ENCODE peak calls at places on chromosome 3, in four cellular contexts. V, Z, G and T are unnamed samples.

GRCh38 chr3:151084893-151085226 is 604 bp upstream of the MED12L start:
- DNase-seq in V (no peak), Z (no peak), G (no peak), T (no peak)

GRCh38 chr3:172201990-172202318 is 162.6 kb downstream of the FNDC3B start:
- DNase-seq in V (no peak), Z (no peak), G (no peak), T (no peak)

GRCh38 chr3:122966045-122966444 is 61.5 kb downstream of the SEMA5B start:
- DNase-seq in V (no peak), Z (no peak), G (no peak), T (no peak)

GRCh38 chr3:72141264-72141663 is 356.3 kb upstream of the PROK2 start:
- DNase-seq in V (no peak), Z (no peak), G (no peak), T (no peak)

GRCh38 chr3:192957441-192957951 is 39.8 kb upstream of the MB21D2 start:
- DNase-seq in V (no peak), Z (peak), G (no peak), T (peak)

GRCh38 chr3:66317750-66318366 is 97.1 kb downstream of the SLC25A26 start:
- DNase-seq in V (no peak), Z (no peak), G (no peak), T (no peak)

GRCh38 chr3:81650187-81650586 is 111.3 kb downstream of the GBE1 start:
- DNase-seq in V (no peak), Z (no peak), G (no peak), T (no peak)

GRCh38 chr3:19543212-19543841 is 390.7 kb downstream of the EFHB start:
- DNase-seq in V (no peak), Z (no peak), G (no peak), T (no peak)

GRCh38 chr3:12195231-12195630 is 36.5 kb upstream of the TIMP4 start:
- DNase-seq in V (no peak), Z (no peak), G (no peak), T (no peak)

GRCh38 chr3:190492966-190493365 is 20.9 kb upstream of the IL1RAP start:
- DNase-seq in V (no peak), Z (no peak), G (no peak), T (no peak)

GRCh38 chr3:183943739-183944138 is 59.1 kb upstream of the PARL start:
- DNase-seq in V (no peak), Z (no peak), G (no peak), T (no peak)

GRCh38 chr3:29697989-29698388 is 417.1 kb downstream of the RBMS3 start:
- DNase-seq in V (no peak), Z (no peak), G (no peak), T (no peak)

GRCh38 chr3:127680146-127680661 is 7.5 kb downstream of the ABTB1 start:
- DNase-seq in V (peak), Z (peak), G (no peak), T (no peak)

GRCh38 chr3:38165722-38166387 is 518 bp downstream of the OXSR1 start:
- DNase-seq in V (no peak), Z (no peak), G (no peak), T (no peak)

GRCh38 chr3:135982922-135983581 is 17.5 kb downstream of the PPP2R3A start:
- DNase-seq in V (no peak), Z (no peak), G (no peak), T (no peak)

GRCh38 chr3:106518516-106518915 is 649.7 kb upstream of the CBLB start:
- DNase-seq in V (no peak), Z (no peak), G (no peak), T (no peak)

GRCh38 chr3:58471025-58471887 is 20.6 kb upstream of the KCTD6 start:
- DNase-seq in V (no peak), Z (no peak), G (no peak), T (no peak)

GRCh38 chr3:121529308-121529707 is 16.5 kb downstream of the POLQ start:
- DNase-seq in V (no peak), Z (no peak), G (no peak), T (no peak)

DNA sequence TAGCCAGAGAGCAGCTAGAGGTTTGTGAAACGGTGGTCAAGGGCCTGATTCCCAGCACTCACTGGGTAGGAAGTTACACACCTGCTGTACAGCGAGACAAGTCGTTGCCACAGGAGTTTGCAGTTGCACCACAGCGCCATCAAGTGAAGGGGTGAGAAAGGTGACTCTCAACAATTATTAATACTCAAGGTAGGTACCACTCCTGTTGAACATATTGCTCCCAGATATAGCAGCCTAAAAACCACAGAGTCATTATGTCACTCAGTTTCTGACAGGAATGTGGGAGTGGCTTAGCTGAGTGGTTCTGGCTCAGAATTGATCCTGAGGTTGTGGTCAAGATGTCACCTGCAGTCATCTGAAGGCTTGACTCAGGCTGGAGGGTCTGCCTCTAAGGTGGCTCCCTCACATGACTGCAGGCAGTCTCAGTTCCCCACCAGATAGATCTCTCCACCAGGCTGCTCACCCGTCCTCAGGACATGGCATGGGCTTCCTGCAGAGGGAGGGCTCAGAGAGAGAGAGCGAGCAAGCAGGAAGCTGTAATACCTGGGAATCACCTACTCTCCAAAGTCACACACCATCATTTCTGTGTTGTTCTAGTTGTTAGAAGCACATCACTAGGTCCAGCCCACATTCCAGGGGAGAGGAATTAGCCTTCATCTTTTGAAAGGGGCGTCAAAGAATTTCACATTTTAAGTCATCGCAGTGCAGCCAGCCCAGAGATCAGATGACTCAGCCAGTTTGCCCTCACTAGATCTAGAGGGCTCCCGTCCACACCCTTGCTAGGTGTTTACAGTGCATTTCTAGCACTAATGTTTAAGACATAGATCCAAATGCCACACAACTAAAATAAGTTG is 17.0 kb upstream of the ANO10 start:
- DNase-seq in V (no peak), Z (no peak), G (no peak), T (no peak)
- TF ChIP-seq CTCF in V (no peak), Z (peak), G (no peak), T (no peak)

GRCh38 chr3:47291158-47291753 is 8.5 kb downstream of the KLHL18 start:
- DNase-seq in V (no peak), Z (no peak), G (no peak), T (no peak)
- TF ChIP-seq CTCF in V (no peak), Z (no peak), G (no peak), T (no peak)

DNA sequence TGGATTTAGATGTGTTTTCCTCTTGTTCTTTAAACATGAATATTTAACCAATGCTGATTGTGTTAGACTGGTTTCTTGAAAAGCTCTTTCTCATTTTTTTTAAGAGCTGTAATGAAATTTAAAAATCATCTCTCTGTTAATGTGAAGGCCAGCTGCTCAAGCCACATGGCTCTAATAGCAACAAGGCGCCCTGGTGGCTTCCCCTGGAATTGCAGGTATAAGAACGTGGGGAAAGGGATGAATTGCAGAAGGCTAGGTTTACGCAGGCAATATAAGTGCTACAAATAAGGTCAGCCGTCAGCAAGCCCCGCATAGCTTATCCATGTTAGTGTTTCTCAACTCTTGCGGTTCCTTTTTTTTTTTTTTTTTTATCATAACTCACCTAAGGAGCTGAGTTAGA is 108.5 kb downstream of the SAMMSON start:
- DNase-seq in V (no peak), Z (no peak), G (peak), T (no peak)
- TF ChIP-seq CTCF in V (peak), Z (peak), G (peak), T (no peak)

GRCh38 chr3:99751649-99752048 is 66.0 kb upstream of the CMSS1 start:
- DNase-seq in V (no peak), Z (no peak), G (no peak), T (no peak)

GRCh38 chr3:99753268-99753975 is 64.2 kb upstream of the CMSS1 start:
- DNase-seq in V (peak), Z (no peak), G (peak), T (no peak)

GRCh38 chr3:99747915-99748314 is 69.7 kb upstream of the CMSS1 start:
- DNase-seq in V (no peak), Z (no peak), G (no peak), T (no peak)
- TF ChIP-seq CTCF in V (no peak), Z (peak), G (peak), T (no peak)

DNA sequence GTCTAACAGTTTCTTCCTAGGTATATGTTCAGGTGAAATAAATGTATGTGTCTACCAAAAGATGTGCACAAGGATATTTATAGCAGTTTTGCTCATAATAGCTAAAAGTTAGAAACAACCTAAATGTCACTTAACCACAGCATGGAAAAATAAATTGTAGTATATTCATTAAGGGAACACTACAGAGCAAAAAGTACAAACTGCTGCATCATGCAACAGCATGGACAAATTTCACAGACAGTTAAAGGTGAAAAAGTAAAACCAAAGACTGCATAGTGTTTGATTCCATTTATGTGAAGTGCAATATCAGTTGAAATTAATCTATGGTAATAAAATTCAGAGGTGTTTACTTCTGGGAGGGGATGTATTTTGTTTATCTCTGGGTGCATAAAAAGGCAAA is 62.5 kb downstream of the FBXL2 start:
- DNase-seq in V (no peak), Z (no peak), G (no peak), T (no peak)
- TF ChIP-seq CTCF in V (no peak), Z (no peak), G (no peak), T (no peak)